ENCODE peak calls at places on chromosomes 12 and 14, in seven cellular contexts. Z is activated CD4-positive, alpha-beta T cell treated with anti-CD3 and anti-CD28 coated beads, Interleukin-2, amount 10 ng/mL, durations not matched to agents 7 days and 5 days; E is adipocyte; C is HFFc6; R is stimulated activated CD8-positive, alpha-beta memory T cell treated with anti-CD3 and anti-CD28 coated beads, Interleukin-2, amount 100 ng/mL, for 1 hour; A is COR-L47; H is substantia nigra. W is an unnamed sample.

GRCh38 chr12:70535896-70536374 is 101.3 kb downstream of the PTPRB start:
- DNase-seq in E (no peak), Z (no peak), H (peak), R (no peak), C (no peak), A (no peak), W (no peak)

GRCh38 chr14:61101803-61102548 is 120.9 kb downstream of the SLC38A6 start:
- DNase-seq in A (no peak), Z (no peak), R (no peak), E (peak), H (no peak), C (peak), W (no peak)

GRCh38 chr12:52285172-52285745 is 6.1 kb downstream of the KRT81 start:
- DNase-seq in E (peak), C (peak), H (no peak), A (no peak), R (no peak), Z (no peak), W (peak)

GRCh38 chr12:31280183-31280582 is 45.8 kb downstream of the SINHCAF start:
- DNase-seq in Z (no peak), A (no peak), R (no peak), H (no peak), E (no peak), C (no peak), W (no peak)

GRCh38 chr12:92134638-92135274 is 10.9 kb downstream of the BTG1 start:
- DNase-seq in A (no peak), E (peak), R (no peak), H (no peak), Z (no peak), C (peak), W (peak)

GRCh38 chr12:59084758-59085383 is 164.6 kb upstream of the LRIG3 start:
- DNase-seq in Z (no peak), H (no peak), E (peak), R (no peak), A (peak), C (no peak), W (no peak)

GRCh38 chr14:96117101-96117897 is 78.1 kb downstream of the C14orf132 start:
- DNase-seq in R (no peak), Z (no peak), A (peak), H (no peak), C (no peak), E (peak), W (no peak)

GRCh38 chr12:98912401-98912800 is 267.3 kb downstream of the APAF1 start:
- DNase-seq in R (no peak), E (no peak), A (no peak), C (no peak), H (no peak), Z (no peak), W (no peak)

GRCh38 chr12:118120579-118121363 is 15.2 kb upstream of the PEBP1 start:
- DNase-seq in R (peak), E (peak), H (peak), A (peak), C (peak), Z (peak), W (peak)

GRCh38 chr14:57889245-57889644 is 23.4 kb upstream of the SLC35F4 start:
- DNase-seq in Z (no peak), E (no peak), C (no peak), A (no peak), H (peak), R (no peak), W (peak)

GRCh38 chr14:32307881-32308582 is 21.1 kb upstream of the AKAP6 start:
- DNase-seq in R (no peak), C (no peak), E (no peak), Z (no peak), A (peak), H (no peak), W (no peak)

GRCh38 chr12:111598637-111599458 is at the start of gene ATXN2:
- DNase-seq in E (peak), R (peak), H (peak), A (peak), Z (peak), C (peak), W (peak)

GRCh38 chr14:31025335-31026075 is at the start of gene AP4S1:
- DNase-seq in R (no peak), C (no peak), A (peak), Z (peak), H (peak), E (peak), W (peak)

GRCh38 chr14:85535316-85535715 is 5.4 kb downstream of the FLRT2 start:
- DNase-seq in H (no peak), R (no peak), C (no peak), A (no peak), Z (no peak), E (peak), W (no peak)

GRCh38 chr14:49959822-49960408 is 67.0 kb downstream of the ARF6 start:
- DNase-seq in A (peak), E (no peak), R (no peak), Z (peak), H (no peak), C (no peak), W (no peak)

GRCh38 chr14:96095581-96096476 is 56.7 kb downstream of the C14orf132 start:
- DNase-seq in Z (no peak), H (no peak), E (peak), R (no peak), A (peak), C (peak), W (no peak)